ENCODE peak calls at places on chromosome 16, in four cellular contexts. R is GDM1, C is A549, N is smooth muscle cell of the brain vasculature. M is an unnamed sample.

GRCh38 chr16:85238233-85238647 is 126.0 kb upstream of the CIBAR2 start:
- DNase-seq in R (no peak), N (peak), C (no peak), M (no peak)

GRCh38 chr16:11032922-11033291 is 88.5 kb downstream of the CLEC16A start:
- DNase-seq in R (no peak), N (no peak), C (no peak), M (no peak)

GRCh38 chr16:2469399-2470233 is 1.5 kb upstream of the NTN3 start:
- DNase-seq in C (no peak), N (no peak), R (no peak), M (no peak)

GRCh38 chr16:4937782-4938682 is 1.1 kb upstream of the PPL start:
- DNase-seq in R (no peak), N (no peak), C (no peak), M (no peak)

GRCh38 chr16:87560428-87561199 is 41.7 kb upstream of the JPH3 start:
- DNase-seq in R (no peak), C (peak), N (no peak), M (no peak)

GRCh38 chr16:80738521-80738920 is 65.9 kb downstream of the CDYL2 start:
- DNase-seq in N (no peak), R (no peak), C (no peak), M (no peak)

GRCh38 chr16:88569614-88569984 is 604 bp upstream of the ZC3H18 start:
- DNase-seq in C (no peak), R (no peak), N (no peak), M (peak)

GRCh38 chr16:6573577-6573976 is 759.1 kb upstream of the RBFOX1 start:
- DNase-seq in C (no peak), R (no peak), N (no peak), M (peak)

GRCh38 chr16:29154676-29155121 is 169.8 kb downstream of the LAT start:
- DNase-seq in N (no peak), R (no peak), C (no peak), M (no peak)

GRCh38 chr16:13992322-13992721 is 72.4 kb downstream of the ERCC4 start:
- DNase-seq in C (no peak), N (no peak), R (no peak), M (no peak)

M was measured in RKO.